ENCODE peak calls at places on chromosomes 7 and 10, in five cellular contexts. Z is mammary epithelial cell, W is HepG2, A is A673, E is GM23248. J is an unnamed sample.

GRCh38 chr10:474406-474805 is 215.1 kb downstream of the DIP2C start:
- DNase-seq in E (no peak), A (no peak), W (no peak), Z (no peak), J (no peak)

GRCh38 chr10:130929422-130930325 is 381.8 kb downstream of the TCERG1L start:
- DNase-seq in E (no peak), A (no peak), W (no peak), Z (no peak), J (no peak)

GRCh38 chr7:150448789-150449147 is 1.7 kb upstream of the GIMAP8 start:
- DNase-seq in Z (peak; percentile 54), E (peak; percentile 74), A (peak; percentile 81), W (peak; percentile 23), J (peak; percentile 29)

GRCh38 chr10:17981766-17982380 is 30.2 kb downstream of the SLC39A12 start:
- DNase-seq in E (peak; percentile 91), A (peak; percentile 13), Z (peak; percentile 53), W (no peak), J (no peak)

GRCh38 chr7:155280446-155281410 is 16.9 kb upstream of the INSIG1 start:
- DNase-seq in Z (no peak), E (no peak), W (no peak), A (no peak), J (no peak)

GRCh38 chr7:139370301-139370942 is 10.7 kb downstream of the LUC7L2 start:
- DNase-seq in Z (no peak), W (no peak), E (no peak), A (no peak), J (no peak)

GRCh38 chr7:5282464-5283316 is at the start of gene SLC29A4:
- DNase-seq in E (peak; percentile 45), W (no peak), A (peak; percentile 72), Z (no peak), J (peak; percentile 71)

GRCh38 chr7:94698275-94698674 is 42.3 kb upstream of the SGCE start:
- DNase-seq in Z (peak; percentile 56), A (peak; percentile 81), E (peak; percentile 81), W (peak; percentile 81), J (no peak)

GRCh38 chr10:122461367-122461728 is at the start of gene HTRA1:
- DNase-seq in W (no peak), Z (peak; percentile 70), E (peak; percentile 86), A (no peak), J (peak; percentile 32)

GRCh38 chr7:142057101-142057500 is 54.4 kb upstream of the MGAM2 start:
- DNase-seq in Z (no peak), W (no peak), A (no peak), E (no peak), J (no peak)

GRCh38 chr10:124879136-124879535 is 62.8 kb upstream of the ZRANB1 start:
- DNase-seq in E (no peak), Z (no peak), A (no peak), W (no peak), J (no peak)

GRCh38 chr10:64458341-64458740 is 937.1 kb downstream of the REEP3 start:
- DNase-seq in E (no peak), A (peak; percentile 4), Z (no peak), W (no peak), J (no peak)

GRCh38 chr7:151366141-151366871 is 24.7 kb downstream of the NUB1 start:
- DNase-seq in E (no peak), A (no peak), W (no peak), Z (no peak), J (no peak)

DNA sequence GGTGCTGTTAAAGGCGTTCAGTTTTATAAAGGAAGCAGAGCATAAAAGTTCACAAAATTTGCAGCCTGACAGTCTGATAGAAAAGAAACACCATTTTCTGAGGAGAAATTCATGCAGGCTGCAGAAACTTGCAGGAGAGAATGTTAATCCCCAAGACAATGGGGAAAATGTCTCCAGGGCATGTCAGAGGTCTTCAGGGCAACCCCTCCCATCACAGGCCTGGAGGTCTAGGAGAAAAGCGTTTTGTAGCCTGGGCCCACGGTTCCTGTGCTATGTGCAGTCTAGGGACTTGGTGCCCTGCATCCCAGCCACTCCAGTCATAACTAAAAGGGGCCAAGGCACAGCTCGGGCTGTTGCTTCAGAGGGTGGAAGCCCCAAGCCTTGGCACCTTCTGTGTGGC is 68.4 kb upstream of the GJD4 start:
- DNase-seq in A (no peak), E (no peak), W (no peak), Z (no peak), J (peak; percentile 58)
- H3K9me3 ChIP-seq in A (peaks cover 11% of the 10 kb centered on the region), E (no peaks in the 10 kb centered on the region), W (no peaks in the 10 kb centered on the region), Z (peaks cover 2% of the 10 kb centered on the region), J (peaks cover 4% of the 10 kb centered on the region)

DNA sequence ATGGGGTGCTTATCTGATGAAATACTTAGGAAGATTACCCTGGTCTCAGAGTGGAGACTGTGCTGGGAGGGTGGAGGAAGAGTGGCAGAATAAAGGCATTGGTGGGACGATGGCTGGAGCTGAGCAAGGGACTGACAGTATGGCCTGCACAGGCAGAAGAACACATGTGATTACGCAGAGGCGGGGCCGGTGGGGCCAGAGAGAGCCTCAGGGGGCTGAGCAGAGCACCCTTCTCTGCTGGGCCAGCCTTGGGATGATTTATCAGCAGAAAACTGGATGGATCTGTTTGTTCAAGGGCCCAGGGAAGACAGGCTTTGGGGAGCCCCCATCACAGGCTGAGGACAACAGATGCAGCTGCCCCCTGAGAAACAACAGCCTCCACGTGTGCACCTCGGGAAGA is 272.1 kb downstream of the SDK1 start:
- DNase-seq in E (no peak), Z (no peak), A (no peak), W (no peak), J (no peak)
- H3K9me3 ChIP-seq in E (no peaks in the 10 kb centered on the region), Z (peaks cover 24% of the 10 kb centered on the region), A (no peaks in the 10 kb centered on the region), W (no peaks in the 10 kb centered on the region), J (no peaks in the 10 kb centered on the region)

GRCh38 chr10:133451346-133451745 is 2.4 kb upstream of the SCART1 start:
- DNase-seq in E (no peak), Z (no peak), W (no peak), A (no peak), J (no peak)

GRCh38 chr10:133455196-133455595 is 1.5 kb downstream of the SCART1 start:
- DNase-seq in W (no peak), Z (no peak), A (no peak), E (no peak), J (no peak)

GRCh38 chr10:133454204-133454893 is 604 bp downstream of the SCART1 start:
- DNase-seq in Z (no peak), A (no peak), W (no peak), E (no peak), J (no peak)

GRCh38 chr10:133453516-133454203 is at the start of gene SCART1:
- DNase-seq in W (no peak), A (no peak), E (no peak), Z (no peak), J (no peak)

DNA sequence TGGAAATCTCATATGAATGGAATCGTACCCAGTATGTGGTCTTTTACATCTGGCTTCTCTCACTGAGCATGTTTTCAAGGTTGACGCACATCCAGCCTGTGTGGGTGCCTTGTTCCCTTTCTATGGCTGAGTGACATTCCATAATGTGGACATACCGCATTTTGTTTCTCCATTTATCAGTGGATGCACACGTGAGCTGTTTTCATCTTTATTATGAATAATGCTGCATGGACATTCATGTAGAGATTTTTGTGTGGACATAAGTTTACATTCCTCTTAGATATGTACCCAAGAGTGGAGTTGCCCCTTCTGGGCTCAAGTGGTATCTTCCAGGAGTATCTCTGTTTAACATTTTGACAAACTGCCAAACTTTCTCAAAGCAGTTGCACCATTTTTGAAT is 1.3 kb upstream of the SCART1 start:
- DNase-seq in A (no peak), E (no peak), W (no peak), Z (no peak), J (no peak)
- H3K9me3 ChIP-seq in A (peaks cover 17% of the 10 kb centered on the region), E (peaks cover 3% of the 10 kb centered on the region), W (peaks cover 17% of the 10 kb centered on the region), Z (peaks cover 25% of the 10 kb centered on the region), J (no peaks in the 10 kb centered on the region)

GRCh38 chr7:48976850-48977249 is 52.5 kb downstream of the CDC14C start:
- DNase-seq in E (no peak), W (no peak), Z (no peak), A (no peak), J (no peak)
- H3K9me3 ChIP-seq in E (no peaks in the 10 kb centered on the region), W (peaks cover 35% of the 10 kb centered on the region), Z (no peaks in the 10 kb centered on the region), A (no peaks in the 10 kb centered on the region), J (no peaks in the 10 kb centered on the region)

GRCh38 chr7:158536871-158537865 is 50.5 kb downstream of the PTPRN2 start:
- DNase-seq in W (peak; percentile 44), A (no peak), Z (no peak), E (no peak), J (no peak)

GRCh38 chr7:158541330-158542010 is 46.2 kb downstream of the PTPRN2 start:
- DNase-seq in E (no peak), Z (no peak), A (no peak), W (no peak), J (peak; percentile 18)

GRCh38 chr7:158542651-158543400 is 44.8 kb downstream of the PTPRN2 start:
- DNase-seq in E (no peak), W (peak; percentile 55), A (no peak), Z (no peak), J (no peak)

GRCh38 chr7:158538156-158538946 is 49.3 kb downstream of the PTPRN2 start:
- DNase-seq in A (no peak), W (no peak), E (no peak), Z (no peak), J (no peak)

GRCh38 chr7:158539711-158540146 is 47.9 kb downstream of the PTPRN2 start:
- DNase-seq in A (no peak), E (no peak), Z (no peak), W (no peak), J (no peak)
- H3K9me3 ChIP-seq in A (no peaks in the 10 kb centered on the region), E (no peaks in the 10 kb centered on the region), Z (peaks cover 18% of the 10 kb centered on the region), W (no peaks in the 10 kb centered on the region), J (peaks cover 3% of the 10 kb centered on the region)

GRCh38 chr10:37741831-37742230 is 115.6 kb downstream of the ZNF248 start:
- DNase-seq in E (no peak), W (no peak), Z (no peak), A (no peak), J (no peak)

GRCh38 chr10:37748170-37748569 is 109.2 kb downstream of the ZNF248 start:
- DNase-seq in Z (no peak), E (no peak), A (no peak), W (no peak), J (no peak)

GRCh38 chr10:37752309-37752875 is 105.0 kb downstream of the ZNF248 start:
- DNase-seq in W (no peak), E (no peak), A (no peak), Z (no peak), J (no peak)

DNA sequence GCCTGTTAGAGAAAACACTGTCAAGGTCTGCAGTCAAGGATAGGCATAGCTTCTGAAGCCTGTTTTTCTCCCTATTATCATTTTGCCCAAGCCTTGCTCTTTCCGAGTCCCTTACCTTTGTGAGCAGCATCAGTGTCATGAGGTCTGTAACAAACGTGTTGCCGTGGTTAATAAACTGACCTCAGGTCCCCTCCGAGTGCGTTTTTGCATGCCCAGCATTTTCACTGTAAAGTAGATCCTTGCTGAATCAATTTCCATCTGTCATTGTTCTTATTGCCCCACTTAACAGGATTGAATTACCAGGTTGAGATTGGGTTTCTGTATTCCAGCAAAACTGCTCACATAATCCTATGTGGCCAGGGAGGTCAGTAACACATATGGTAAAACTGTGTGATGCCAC is 110.3 kb downstream of the ZNF248 start:
- DNase-seq in E (no peak), A (no peak), Z (no peak), W (no peak), J (no peak)
- H3K9me3 ChIP-seq in E (no peaks in the 10 kb centered on the region), A (peaks cover 5% of the 10 kb centered on the region), Z (peaks cover 9% of the 10 kb centered on the region), W (no peaks in the 10 kb centered on the region), J (no peaks in the 10 kb centered on the region)

DNA sequence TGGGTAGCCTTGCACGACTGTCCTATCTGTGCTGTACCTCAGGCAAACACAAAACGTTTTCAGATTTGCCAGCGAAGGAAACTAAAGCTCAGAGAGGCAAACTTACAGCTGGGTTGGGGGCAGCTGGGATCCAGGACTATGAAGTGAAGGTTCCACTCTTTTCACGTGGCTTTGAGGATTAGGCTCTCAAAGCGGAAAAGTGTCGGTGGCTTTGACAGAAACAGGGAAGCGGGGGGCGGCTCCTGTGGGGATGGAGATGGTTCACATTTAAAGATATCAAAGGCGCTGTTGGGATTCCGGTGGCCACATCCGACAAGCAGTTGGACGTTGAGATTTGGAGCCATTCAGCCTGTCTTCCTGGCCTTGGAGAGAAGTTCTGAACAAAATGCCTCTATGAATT is 958.3 kb upstream of the ZNF722 start:
- DNase-seq in A (no peak), Z (no peak), E (no peak), W (no peak), J (no peak)
- H3K9me3 ChIP-seq in A (peaks cover 29% of the 10 kb centered on the region), Z (peaks cover 43% of the 10 kb centered on the region), E (no peaks in the 10 kb centered on the region), W (peaks cover 96% of the 10 kb centered on the region), J (no peaks in the 10 kb centered on the region)